ENCODE peak calls at places on chromosomes 4 and X, in five cellular contexts. Y is WERI-Rb-1, X is HFF-Myc, K is kidney epithelial cell, N is MCF 10A. W is an unnamed sample.

GRCh38 chrX:12945494-12945893 is 29.4 kb upstream of the TMSB4X start:
- DNase-seq in Y (no peak), X (no peak), K (no peak), N (no peak), W (no peak)

GRCh38 chr4:3389186-3389878 is 52.4 kb upstream of the HGFAC start:
- DNase-seq in Y (no peak), X (no peak), K (no peak), N (no peak), W (no peak)

GRCh38 chr4:147739239-147739823 is 7.4 kb downstream of the ARHGAP10 start:
- DNase-seq in Y (no peak), X (no peak), K (no peak), N (no peak), W (no peak)

GRCh38 chrX:134435894-134436293 is 24.1 kb upstream of the HPRT1 start:
- DNase-seq in Y (no peak), X (no peak), K (no peak), N (no peak), W (no peak)

GRCh38 chr4:109207060-109207459 is 95.4 kb downstream of the COL25A1 start:
- DNase-seq in Y (no peak), X (peak; percentile 39), K (peak; percentile 2), N (peak; percentile 66), W (no peak)

GRCh38 chr4:64713256-64713840 is 304.1 kb upstream of the TECRL start:
- DNase-seq in Y (no peak), X (no peak), K (no peak), N (peak; percentile 37), W (no peak)

GRCh38 chrX:141467442-141467841 is 117.1 kb downstream of the SPANXA1 start:
- DNase-seq in Y (no peak), X (no peak), K (no peak), N (peak; percentile 9), W (no peak)

GRCh38 chr4:22787753-22788389 is 95.1 kb downstream of the GBA3 start:
- DNase-seq in Y (no peak), X (no peak), K (no peak), N (no peak), W (no peak)

GRCh38 chr4:53994382-53994781 is 70.0 kb downstream of the CHIC2 start:
- DNase-seq in Y (no peak), X (no peak), K (no peak), N (no peak), W (no peak)

GRCh38 chr4:146742416-146742815 is 103.7 kb downstream of the POU4F2 start:
- DNase-seq in Y (no peak), X (no peak), K (no peak), N (no peak), W (no peak)

GRCh38 chrX:38868941-38869378 is 67.7 kb downstream of the MID1IP1 start:
- DNase-seq in Y (no peak), X (no peak), K (no peak), N (peak; percentile 49), W (no peak)

GRCh38 chr4:16707874-16708273 is 190.6 kb downstream of the LDB2 start:
- DNase-seq in Y (no peak), X (no peak), K (no peak), N (no peak), W (no peak)

GRCh38 chr4:128232719-128233118 is 54.9 kb downstream of the PGRMC2 start:
- DNase-seq in Y (no peak), X (no peak), K (no peak), N (no peak), W (no peak)

DNA sequence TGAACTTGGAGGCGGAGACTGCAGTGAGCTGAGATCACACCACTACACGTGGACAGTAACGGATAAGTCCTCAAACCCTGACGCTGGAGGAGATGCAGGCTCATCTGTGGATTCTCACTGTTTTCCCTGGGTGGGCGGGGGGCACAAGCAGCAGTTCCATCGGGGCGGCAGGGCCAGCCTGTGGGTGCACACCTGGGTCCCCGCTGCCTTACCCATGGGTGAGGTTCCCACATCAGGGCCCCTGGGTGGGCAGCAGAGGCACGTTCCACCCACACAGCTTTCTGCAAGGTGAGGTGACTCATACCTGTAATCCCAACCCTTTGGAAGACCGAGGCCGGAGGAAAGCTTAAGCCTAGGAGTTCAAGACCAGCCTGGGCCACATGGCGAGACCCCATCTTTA is 56.6 kb upstream of the MXD4 start:
- DNase-seq in Y (no peak), X (no peak), K (no peak), N (no peak), W (no peak)
- TF ChIP-seq CTCF in Y (no peak), X (no peak), K (no peak), N (no peak), W (no peak)

DNA sequence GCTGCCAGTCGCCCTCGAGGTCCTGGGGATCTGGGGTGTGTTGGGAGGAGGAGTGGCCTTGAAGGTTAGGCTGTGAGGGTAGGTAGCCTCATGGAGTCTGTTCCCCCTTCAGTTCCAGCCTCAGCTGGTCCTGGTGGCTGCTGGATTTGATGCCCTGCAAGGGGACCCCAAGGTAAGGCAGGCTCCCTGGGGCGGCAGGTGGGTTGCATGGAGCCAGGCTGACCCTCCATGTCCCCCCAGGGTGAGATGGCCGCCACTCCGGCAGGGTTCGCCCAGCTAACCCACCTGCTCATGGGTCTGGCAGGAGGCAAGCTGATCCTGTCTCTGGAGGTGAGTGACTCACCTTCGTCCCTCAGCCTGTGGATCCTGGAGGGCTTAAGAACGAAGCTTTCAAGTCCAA is 11.6 kb upstream of the ERAS start:
- DNase-seq in Y (no peak), X (no peak), K (no peak), N (no peak), W (no peak)
- TF ChIP-seq CTCF in Y (no peak), X (no peak), K (no peak), N (no peak), W (no peak)

GRCh38 chr4:10013722-10014121 is 7.6 kb downstream of the SLC2A9 start:
- DNase-seq in Y (peak; percentile 81), X (no peak), K (no peak), N (peak; percentile 59), W (peak; percentile 28)
- TF ChIP-seq CTCF in Y (peak; percentile 91), X (peak; percentile 41), K (peak; percentile 50), N (peak; percentile 52), W (peak; percentile 64)

GRCh38 chrX:148049441-148049840 is 68.3 kb downstream of the FMR1NB start:
- DNase-seq in Y (no peak), X (no peak), K (no peak), N (peak; percentile 38), W (no peak)
- TF ChIP-seq CTCF in Y (peak; percentile 38), X (peak; percentile 20), K (peak; percentile 57), N (peak; percentile 42), W (peak; percentile 72)